ENCODE peak calls at places on chromosomes 16 and 17, in seven cellular contexts. U is neural progenitor cell, R is OCI-LY7, S is tibial nerve, A is A549, V is pancreas, X is left ventricle myocardium inferior. Q is an unnamed sample.

GRCh38 chr16:21608647-21609328 is 9.4 kb downstream of the METTL9 start:
- DNase-seq in U (peak; percentile 36), R (no peak), S (no peak), A (no peak), V (no peak), X (no peak), Q (no peak)

GRCh38 chr16:28186752-28187151 is 25.0 kb downstream of the XPO6 start:
- DNase-seq in U (no peak), R (no peak), S (no peak), A (no peak), V (no peak), X (no peak), Q (peak; percentile 51)

GRCh38 chr16:82845076-82845475 is 218.3 kb downstream of the CDH13 start:
- DNase-seq in U (no peak), R (no peak), S (no peak), A (no peak), V (no peak), X (no peak), Q (no peak)

GRCh38 chr17:15782809-15783208 is 50.7 kb downstream of the TBC1D26 start:
- DNase-seq in U (no peak), R (no peak), S (peak; percentile 33), A (no peak), V (peak; percentile 44), X (peak; percentile 70), Q (no peak)

GRCh38 chr17:27776882-27777624 is 23.3 kb downstream of the NOS2 start:
- DNase-seq in U (no peak), R (no peak), S (no peak), A (no peak), V (no peak), X (no peak), Q (no peak)

GRCh38 chr17:75315541-75316243 is 26.5 kb upstream of the SLC25A19 start:
- DNase-seq in U (no peak), R (no peak), S (no peak), A (no peak), V (no peak), X (no peak), Q (no peak)

GRCh38 chr17:74736423-74737298 is at the start of gene RAB37:
- DNase-seq in U (peak; percentile 74), R (peak; percentile 82), S (no peak), A (peak; percentile 87), V (peak; percentile 62), X (peak; percentile 60), Q (no peak)

GRCh38 chr16:27428035-27428785 is 26.2 kb downstream of the IL21R start:
- DNase-seq in U (no peak), R (no peak), S (no peak), A (no peak), V (no peak), X (no peak), Q (peak; percentile 34)

GRCh38 chr17:54754560-54754959 is 146.1 kb upstream of the TOM1L1 start:
- DNase-seq in U (peak; percentile 4), R (peak; percentile 18), S (no peak), A (no peak), V (no peak), X (no peak), Q (no peak)

GRCh38 chr16:8720080-8720966 is 45.9 kb downstream of the ABAT start:
- DNase-seq in U (peak; percentile 65), R (peak; percentile 1), S (no peak), A (no peak), V (peak; percentile 35), X (no peak), Q (no peak)

GRCh38 chr16:69187891-69188451 is 1.0 kb downstream of the SNTB2 start:
- DNase-seq in U (no peak), R (peak; percentile 67), S (peak; percentile 48), A (peak; percentile 47), V (peak; percentile 35), X (peak; percentile 44), Q (peak; percentile 59)

GRCh38 chr17:54901230-54901847 is 687 bp downstream of the TOM1L1 start:
- DNase-seq in U (no peak), R (no peak), S (no peak), A (peak; percentile 57), V (peak; percentile 12), X (no peak), Q (no peak)

GRCh38 chr17:6686026-6686425 is 27.1 kb downstream of the SLC13A5 start:
- DNase-seq in U (no peak), R (no peak), S (no peak), A (no peak), V (no peak), X (no peak), Q (no peak)

GRCh38 chr17:29771561-29771960 is 148.8 kb upstream of the CORO6 start:
- DNase-seq in U (no peak), R (no peak), S (no peak), A (no peak), V (no peak), X (no peak), Q (no peak)

DNA sequence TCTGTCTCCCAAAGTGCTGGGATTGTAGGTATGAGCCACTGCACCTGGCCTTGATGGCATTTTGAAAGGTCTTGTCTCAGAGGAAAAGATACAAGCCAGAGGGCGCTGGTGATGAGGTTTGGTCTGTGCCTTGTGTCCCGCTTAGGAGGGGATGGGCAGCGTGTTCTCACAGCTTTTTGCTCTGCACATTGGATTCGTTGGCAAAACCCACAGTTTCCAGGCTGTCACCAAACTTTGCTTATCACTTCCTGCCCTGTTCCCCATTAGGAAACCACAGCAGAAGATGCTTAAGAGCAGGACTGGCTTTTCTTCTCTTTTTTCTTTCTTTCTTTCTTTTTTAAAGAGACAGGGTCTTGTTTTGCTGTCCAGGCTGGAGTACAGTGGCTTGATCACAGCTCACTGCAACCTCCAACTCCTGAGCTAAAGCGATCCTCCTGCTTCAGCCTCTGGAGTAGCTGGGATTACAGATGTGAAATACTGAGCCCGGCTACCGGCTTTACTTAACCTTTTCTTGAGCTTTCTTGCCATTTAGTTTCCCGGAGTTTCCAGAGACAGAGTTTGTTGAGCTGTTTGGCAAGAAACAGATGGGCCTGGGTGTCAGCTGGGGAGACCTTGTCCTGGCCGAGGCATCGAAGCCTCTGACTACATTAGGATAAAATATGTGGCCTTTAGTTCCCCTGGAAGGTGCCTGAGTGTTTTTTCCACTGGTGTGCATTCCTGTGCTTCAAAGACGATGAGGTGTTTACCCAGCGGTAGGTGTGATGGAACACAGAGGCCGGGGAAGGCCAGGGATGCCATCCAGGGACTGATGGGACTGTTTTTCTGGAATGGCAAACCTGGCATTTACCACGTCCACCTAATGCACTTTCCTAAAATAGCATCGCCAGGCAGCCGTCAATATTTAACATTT is 112.9 kb downstream of the ABCC1 start:
- DNase-seq in U (peak; percentile 11), R (peak; percentile 70), S (no peak), A (no peak), V (peak; percentile 31), X (peak; percentile 29), Q (no peak)
- H3K4me3 ChIP-seq in U (no peak overlapping the region), R (peak overlapping the region; percentile 35), S (no peak overlapping the region), A (no peak overlapping the region), V (no peak overlapping the region), X (no peak overlapping the region), Q (no peak overlapping the region)

GRCh38 chr16:88686439-88687253 is at the start of gene SNAI3:
- DNase-seq in U (peak; percentile 95), R (peak; percentile 89), S (peak; percentile 62), A (peak; percentile 89), V (peak; percentile 89), X (peak; percentile 85), Q (no peak)
- H3K27ac ChIP-seq in U (no peak within 1 kb of the TSS), R (peak within 1 kb of the TSS; percentile 0), S (peak within 1 kb of the TSS; percentile 63), A (peak within 1 kb of the TSS; percentile 39), V (peak within 1 kb of the TSS; percentile 68), X (peak within 1 kb of the TSS; percentile 13), Q (no peak within 1 kb of the TSS)

DNA sequence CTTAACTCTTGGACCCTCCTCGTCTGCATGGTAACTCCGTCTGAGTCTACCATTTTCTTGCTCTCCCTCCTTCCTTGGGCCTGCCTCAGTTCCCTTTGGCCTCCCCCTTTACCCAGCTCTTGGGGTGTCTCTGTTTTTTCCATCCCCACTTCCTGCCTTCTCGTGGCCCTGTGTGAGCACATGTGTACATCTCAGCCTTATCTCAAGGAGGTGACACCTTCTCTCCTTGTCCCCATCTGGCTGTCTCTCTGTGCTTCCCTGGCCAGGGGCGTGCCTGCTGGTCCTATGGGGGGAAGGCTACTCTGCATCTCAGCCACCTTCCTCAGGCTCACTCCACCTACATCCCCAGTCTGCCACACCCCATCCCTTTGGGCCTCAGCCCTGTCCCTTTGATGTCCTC is 6.6 kb downstream of the CTF1 start:
- DNase-seq in U (no peak), R (no peak), S (no peak), A (no peak), V (no peak), X (no peak), Q (no peak)
- H3K4me3 ChIP-seq in U (no peak overlapping the region), R (no peak overlapping the region), S (no peak overlapping the region), A (no peak overlapping the region), V (no peak overlapping the region), X (peak overlapping the region; percentile 71), Q (no peak overlapping the region)

DNA sequence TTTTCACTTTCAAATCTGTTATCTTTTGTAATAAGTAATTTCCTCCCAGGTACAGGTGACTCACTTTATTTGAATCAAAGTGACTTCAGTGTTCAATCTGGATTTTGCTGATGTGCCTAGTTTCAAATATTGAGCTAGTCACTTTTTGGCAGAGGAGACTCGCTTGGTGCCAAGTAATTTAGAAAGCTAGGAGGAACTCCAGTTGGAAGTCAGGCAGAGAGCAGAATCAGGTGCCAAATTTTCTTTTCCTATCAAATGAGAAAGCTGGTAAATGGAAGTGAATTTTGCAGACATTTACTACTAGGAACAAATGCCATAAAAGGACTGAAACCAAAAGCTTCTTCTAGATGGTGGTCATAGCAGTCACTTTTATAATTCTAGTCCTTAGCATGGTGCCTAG is 656.0 kb upstream of the KIF2B start:
- DNase-seq in U (no peak), R (no peak), S (no peak), A (no peak), V (no peak), X (no peak), Q (no peak)
- H3K27ac ChIP-seq in U (no peak overlapping the region), R (no peak overlapping the region), S (no peak overlapping the region), A (no peak overlapping the region), V (no peak overlapping the region), X (no peak overlapping the region), Q (no peak overlapping the region)

GRCh38 chr17:81371910-81372760 is 23.1 kb upstream of the BAHCC1 start:
- DNase-seq in U (peak; percentile 69), R (no peak), S (no peak), A (peak; percentile 73), V (no peak), X (peak; percentile 71), Q (no peak)

GRCh38 chr17:81370304-81370703 is 25.0 kb upstream of the BAHCC1 start:
- DNase-seq in U (no peak), R (no peak), S (no peak), A (no peak), V (no peak), X (no peak), Q (no peak)

GRCh38 chr17:81376946-81377733 is 18.1 kb upstream of the BAHCC1 start:
- DNase-seq in U (no peak), R (no peak), S (no peak), A (no peak), V (no peak), X (no peak), Q (no peak)

GRCh38 chr17:81374890-81375289 is 20.4 kb upstream of the BAHCC1 start:
- DNase-seq in U (no peak), R (no peak), S (no peak), A (no peak), V (no peak), X (no peak), Q (no peak)

GRCh38 chr17:81373536-81374160 is 21.6 kb upstream of the BAHCC1 start:
- DNase-seq in U (no peak), R (no peak), S (no peak), A (no peak), V (no peak), X (no peak), Q (no peak)
- H3K4me3 ChIP-seq in U (no peak overlapping the region), R (no peak overlapping the region), S (no peak overlapping the region), A (no peak overlapping the region), V (no peak overlapping the region), X (no peak overlapping the region), Q (no peak overlapping the region)

Q was measured in SJSA1.